ENCODE peak calls at places on chromosomes 12 and 14, in nine cellular contexts. One of them, this sample, is unnamed.

GRCh38 chr12:93884794-93885460 is 207.8 kb downstream of the CRADD start:
- DNase-seq in stomach: no peak
- DNase-seq in COLO829: no peak
- DNase-seq in stimulated activated CD8-positive, alpha-beta memory T cell treated with anti-CD3 and anti-CD28 coated beads, Interleukin-7, amount 100 ng/mL, for 4 hours: no peak
- DNase-seq in IMR-90: peak
- DNase-seq in NCI-H2029: no peak
- DNase-seq in KG1: no peak
- DNase-seq in H54: no peak
- DNase-seq in Daoy: no peak
- DNase-seq in this sample: no peak

GRCh38 chr14:53927171-53927570 is 29.5 kb downstream of the BMP4 start:
- DNase-seq in stomach: no peak
- DNase-seq in NCI-H2029: no peak
- DNase-seq in H54: no peak
- DNase-seq in KG1: no peak
- DNase-seq in COLO829: no peak
- DNase-seq in stimulated activated CD8-positive, alpha-beta memory T cell treated with anti-CD3 and anti-CD28 coated beads, Interleukin-7, amount 100 ng/mL, for 4 hours: no peak
- DNase-seq in Daoy: peak
- DNase-seq in IMR-90: peak
- DNase-seq in this sample: no peak

GRCh38 chr14:53306926-53307325 is 153.8 kb upstream of the DDHD1 start:
- DNase-seq in stimulated activated CD8-positive, alpha-beta memory T cell treated with anti-CD3 and anti-CD28 coated beads, Interleukin-7, amount 100 ng/mL, for 4 hours: no peak
- DNase-seq in IMR-90: peak
- DNase-seq in stomach: no peak
- DNase-seq in Daoy: peak
- DNase-seq in COLO829: peak
- DNase-seq in H54: peak
- DNase-seq in KG1: no peak
- DNase-seq in NCI-H2029: no peak
- DNase-seq in this sample: peak

GRCh38 chr14:68441532-68441931 is 351.3 kb downstream of the ZFP36L1 start:
- DNase-seq in KG1: no peak
- DNase-seq in H54: no peak
- DNase-seq in COLO829: no peak
- DNase-seq in stomach: no peak
- DNase-seq in IMR-90: no peak
- DNase-seq in Daoy: no peak
- DNase-seq in stimulated activated CD8-positive, alpha-beta memory T cell treated with anti-CD3 and anti-CD28 coated beads, Interleukin-7, amount 100 ng/mL, for 4 hours: no peak
- DNase-seq in NCI-H2029: no peak
- DNase-seq in this sample: no peak

GRCh38 chr12:3140284-3140683 is 63.1 kb downstream of the TSPAN9 start:
- DNase-seq in NCI-H2029: no peak
- DNase-seq in stomach: no peak
- DNase-seq in H54: no peak
- DNase-seq in IMR-90: no peak
- DNase-seq in KG1: no peak
- DNase-seq in stimulated activated CD8-positive, alpha-beta memory T cell treated with anti-CD3 and anti-CD28 coated beads, Interleukin-7, amount 100 ng/mL, for 4 hours: no peak
- DNase-seq in COLO829: no peak
- DNase-seq in Daoy: no peak
- DNase-seq in this sample: no peak

GRCh38 chr12:62714409-62715075 is 220.4 kb downstream of the PPM1H start:
- DNase-seq in H54: no peak
- DNase-seq in IMR-90: no peak
- DNase-seq in NCI-H2029: no peak
- DNase-seq in COLO829: no peak
- DNase-seq in KG1: no peak
- DNase-seq in stomach: no peak
- DNase-seq in stimulated activated CD8-positive, alpha-beta memory T cell treated with anti-CD3 and anti-CD28 coated beads, Interleukin-7, amount 100 ng/mL, for 4 hours: no peak
- DNase-seq in Daoy: no peak
- DNase-seq in this sample: peak

GRCh38 chr12:10361622-10362021 is 28.2 kb downstream of the KLRK1 start:
- DNase-seq in stomach: no peak
- DNase-seq in IMR-90: peak
- DNase-seq in H54: no peak
- DNase-seq in stimulated activated CD8-positive, alpha-beta memory T cell treated with anti-CD3 and anti-CD28 coated beads, Interleukin-7, amount 100 ng/mL, for 4 hours: no peak
- DNase-seq in COLO829: no peak
- DNase-seq in Daoy: no peak
- DNase-seq in NCI-H2029: peak
- DNase-seq in KG1: no peak
- DNase-seq in this sample: peak

GRCh38 chr12:51403744-51404143 is 12.5 kb upstream of the GALNT6 start:
- DNase-seq in stomach: no peak
- DNase-seq in KG1: no peak
- DNase-seq in Daoy: no peak
- DNase-seq in IMR-90: no peak
- DNase-seq in NCI-H2029: no peak
- DNase-seq in stimulated activated CD8-positive, alpha-beta memory T cell treated with anti-CD3 and anti-CD28 coated beads, Interleukin-7, amount 100 ng/mL, for 4 hours: no peak
- DNase-seq in COLO829: no peak
- DNase-seq in H54: no peak
- DNase-seq in this sample: no peak

GRCh38 chr14:77088645-77089044 is 9.4 kb upstream of the CIPC start:
- DNase-seq in COLO829: no peak
- DNase-seq in stimulated activated CD8-positive, alpha-beta memory T cell treated with anti-CD3 and anti-CD28 coated beads, Interleukin-7, amount 100 ng/mL, for 4 hours: no peak
- DNase-seq in IMR-90: no peak
- DNase-seq in KG1: no peak
- DNase-seq in H54: no peak
- DNase-seq in NCI-H2029: no peak
- DNase-seq in stomach: no peak
- DNase-seq in Daoy: no peak
- DNase-seq in this sample: peak

GRCh38 chr14:61559641-61560201 is 135.6 kb upstream of the HIF1A start:
- DNase-seq in H54: no peak
- DNase-seq in COLO829: no peak
- DNase-seq in IMR-90: no peak
- DNase-seq in stomach: no peak
- DNase-seq in stimulated activated CD8-positive, alpha-beta memory T cell treated with anti-CD3 and anti-CD28 coated beads, Interleukin-7, amount 100 ng/mL, for 4 hours: no peak
- DNase-seq in NCI-H2029: peak
- DNase-seq in KG1: no peak
- DNase-seq in Daoy: no peak
- DNase-seq in this sample: no peak

GRCh38 chr12:85796001-85796400 is 40.2 kb downstream of the RASSF9 start:
- DNase-seq in KG1: no peak
- DNase-seq in stomach: no peak
- DNase-seq in H54: no peak
- DNase-seq in stimulated activated CD8-positive, alpha-beta memory T cell treated with anti-CD3 and anti-CD28 coated beads, Interleukin-7, amount 100 ng/mL, for 4 hours: no peak
- DNase-seq in NCI-H2029: no peak
- DNase-seq in COLO829: no peak
- DNase-seq in IMR-90: no peak
- DNase-seq in Daoy: no peak
- DNase-seq in this sample: no peak

GRCh38 chr14:99345472-99345871 is 73.5 kb upstream of the BCL11B start:
- DNase-seq in Daoy: no peak
- DNase-seq in COLO829: no peak
- DNase-seq in stimulated activated CD8-positive, alpha-beta memory T cell treated with anti-CD3 and anti-CD28 coated beads, Interleukin-7, amount 100 ng/mL, for 4 hours: no peak
- DNase-seq in NCI-H2029: no peak
- DNase-seq in KG1: no peak
- DNase-seq in stomach: no peak
- DNase-seq in IMR-90: no peak
- DNase-seq in H54: no peak
- DNase-seq in this sample: no peak

GRCh38 chr12:11943919-11944318 is 126.8 kb upstream of the BCL2L14 start:
- DNase-seq in IMR-90: no peak
- DNase-seq in Daoy: no peak
- DNase-seq in COLO829: no peak
- DNase-seq in stomach: no peak
- DNase-seq in H54: no peak
- DNase-seq in stimulated activated CD8-positive, alpha-beta memory T cell treated with anti-CD3 and anti-CD28 coated beads, Interleukin-7, amount 100 ng/mL, for 4 hours: no peak
- DNase-seq in NCI-H2029: no peak
- DNase-seq in KG1: no peak
- DNase-seq in this sample: peak

GRCh38 chr14:50545618-50546017 is 13.2 kb upstream of the MAP4K5 start:
- DNase-seq in H54: no peak
- DNase-seq in COLO829: no peak
- DNase-seq in NCI-H2029: no peak
- DNase-seq in IMR-90: no peak
- DNase-seq in KG1: no peak
- DNase-seq in stimulated activated CD8-positive, alpha-beta memory T cell treated with anti-CD3 and anti-CD28 coated beads, Interleukin-7, amount 100 ng/mL, for 4 hours: no peak
- DNase-seq in Daoy: no peak
- DNase-seq in stomach: no peak
- DNase-seq in this sample: no peak

GRCh38 chr14:49975286-49975685 is 82.4 kb downstream of the ARF6 start:
- DNase-seq in H54: no peak
- DNase-seq in COLO829: peak
- DNase-seq in stomach: no peak
- DNase-seq in IMR-90: peak
- DNase-seq in stimulated activated CD8-positive, alpha-beta memory T cell treated with anti-CD3 and anti-CD28 coated beads, Interleukin-7, amount 100 ng/mL, for 4 hours: no peak
- DNase-seq in KG1: no peak
- DNase-seq in Daoy: peak
- DNase-seq in NCI-H2029: no peak
- DNase-seq in this sample: no peak

GRCh38 chr14:50954811-50955372 is 10.6 kb upstream of the PYGL start:
- DNase-seq in COLO829: peak
- DNase-seq in NCI-H2029: no peak
- DNase-seq in KG1: no peak
- DNase-seq in stomach: no peak
- DNase-seq in H54: peak
- DNase-seq in stimulated activated CD8-positive, alpha-beta memory T cell treated with anti-CD3 and anti-CD28 coated beads, Interleukin-7, amount 100 ng/mL, for 4 hours: no peak
- DNase-seq in IMR-90: peak
- DNase-seq in Daoy: peak
- DNase-seq in this sample: peak

GRCh38 chr14:48857366-48857765 is 728.8 kb downstream of the RPS29 start:
- DNase-seq in NCI-H2029: no peak
- DNase-seq in KG1: no peak
- DNase-seq in stimulated activated CD8-positive, alpha-beta memory T cell treated with anti-CD3 and anti-CD28 coated beads, Interleukin-7, amount 100 ng/mL, for 4 hours: no peak
- DNase-seq in H54: no peak
- DNase-seq in stomach: no peak
- DNase-seq in IMR-90: no peak
- DNase-seq in COLO829: no peak
- DNase-seq in Daoy: no peak
- DNase-seq in this sample: no peak

GRCh38 chr12:10941916-10942607 is 3.0 kb upstream of the TAS2R14 start:
- DNase-seq in Daoy: peak
- DNase-seq in NCI-H2029: no peak
- DNase-seq in IMR-90: no peak
- DNase-seq in stomach: no peak
- DNase-seq in COLO829: no peak
- DNase-seq in stimulated activated CD8-positive, alpha-beta memory T cell treated with anti-CD3 and anti-CD28 coated beads, Interleukin-7, amount 100 ng/mL, for 4 hours: no peak
- DNase-seq in H54: no peak
- DNase-seq in KG1: no peak
- DNase-seq in this sample: no peak

GRCh38 chr14:103393687-103394626 is 8.7 kb downstream of the MARK3 start:
- DNase-seq in COLO829: no peak
- DNase-seq in NCI-H2029: no peak
- DNase-seq in KG1: no peak
- DNase-seq in IMR-90: peak
- DNase-seq in stimulated activated CD8-positive, alpha-beta memory T cell treated with anti-CD3 and anti-CD28 coated beads, Interleukin-7, amount 100 ng/mL, for 4 hours: no peak
- DNase-seq in stomach: no peak
- DNase-seq in Daoy: no peak
- DNase-seq in H54: no peak
- DNase-seq in this sample: peak

GRCh38 chr12:19988918-19989317 is 379.4 kb upstream of the PDE3A start:
- DNase-seq in COLO829: no peak
- DNase-seq in stomach: no peak
- DNase-seq in H54: no peak
- DNase-seq in IMR-90: no peak
- DNase-seq in KG1: no peak
- DNase-seq in NCI-H2029: no peak
- DNase-seq in stimulated activated CD8-positive, alpha-beta memory T cell treated with anti-CD3 and anti-CD28 coated beads, Interleukin-7, amount 100 ng/mL, for 4 hours: no peak
- DNase-seq in Daoy: no peak
- DNase-seq in this sample: no peak

GRCh38 chr12:91954326-91954725 is 191.3 kb downstream of the BTG1 start:
- DNase-seq in stomach: peak
- DNase-seq in KG1: no peak
- DNase-seq in NCI-H2029: no peak
- DNase-seq in COLO829: no peak
- DNase-seq in H54: no peak
- DNase-seq in Daoy: no peak
- DNase-seq in stimulated activated CD8-positive, alpha-beta memory T cell treated with anti-CD3 and anti-CD28 coated beads, Interleukin-7, amount 100 ng/mL, for 4 hours: no peak
- DNase-seq in IMR-90: no peak
- DNase-seq in this sample: no peak

GRCh38 chr14:32968972-32969544 is 30.4 kb downstream of the NPAS3 start:
- DNase-seq in Daoy: no peak
- DNase-seq in COLO829: no peak
- DNase-seq in stomach: no peak
- DNase-seq in NCI-H2029: no peak
- DNase-seq in stimulated activated CD8-positive, alpha-beta memory T cell treated with anti-CD3 and anti-CD28 coated beads, Interleukin-7, amount 100 ng/mL, for 4 hours: no peak
- DNase-seq in IMR-90: no peak
- DNase-seq in KG1: no peak
- DNase-seq in H54: no peak
- DNase-seq in this sample: no peak

GRCh38 chr12:128905003-128905544 is 51.8 kb downstream of the GLT1D1 start:
- DNase-seq in NCI-H2029: no peak
- DNase-seq in KG1: no peak
- DNase-seq in Daoy: no peak
- DNase-seq in COLO829: no peak
- DNase-seq in IMR-90: no peak
- DNase-seq in H54: no peak
- DNase-seq in stomach: peak
- DNase-seq in stimulated activated CD8-positive, alpha-beta memory T cell treated with anti-CD3 and anti-CD28 coated beads, Interleukin-7, amount 100 ng/mL, for 4 hours: no peak
- DNase-seq in this sample: no peak

GRCh38 chr12:61821381-61821780 is 438.8 kb upstream of the USP15 start:
- DNase-seq in stomach: no peak
- DNase-seq in NCI-H2029: no peak
- DNase-seq in COLO829: peak
- DNase-seq in Daoy: no peak
- DNase-seq in KG1: no peak
- DNase-seq in stimulated activated CD8-positive, alpha-beta memory T cell treated with anti-CD3 and anti-CD28 coated beads, Interleukin-7, amount 100 ng/mL, for 4 hours: no peak
- DNase-seq in H54: no peak
- DNase-seq in IMR-90: no peak
- DNase-seq in this sample: no peak

GRCh38 chr12:5396541-5396940 is 35.4 kb upstream of the NTF3 start:
- DNase-seq in H54: no peak
- DNase-seq in KG1: no peak
- DNase-seq in Daoy: no peak
- DNase-seq in stimulated activated CD8-positive, alpha-beta memory T cell treated with anti-CD3 and anti-CD28 coated beads, Interleukin-7, amount 100 ng/mL, for 4 hours: no peak
- DNase-seq in COLO829: no peak
- DNase-seq in IMR-90: no peak
- DNase-seq in NCI-H2029: peak
- DNase-seq in stomach: no peak
- DNase-seq in this sample: no peak

GRCh38 chr14:89340200-89340667 is 76.8 kb downstream of the FOXN3 start:
- DNase-seq in H54: no peak
- DNase-seq in IMR-90: peak
- DNase-seq in stimulated activated CD8-positive, alpha-beta memory T cell treated with anti-CD3 and anti-CD28 coated beads, Interleukin-7, amount 100 ng/mL, for 4 hours: no peak
- DNase-seq in stomach: no peak
- DNase-seq in Daoy: no peak
- DNase-seq in COLO829: no peak
- DNase-seq in NCI-H2029: no peak
- DNase-seq in KG1: no peak
- DNase-seq in this sample: no peak

GRCh38 chr14:32134448-32135070 is 57.5 kb downstream of the ARHGAP5 start:
- DNase-seq in NCI-H2029: no peak
- DNase-seq in stimulated activated CD8-positive, alpha-beta memory T cell treated with anti-CD3 and anti-CD28 coated beads, Interleukin-7, amount 100 ng/mL, for 4 hours: no peak
- DNase-seq in IMR-90: peak
- DNase-seq in COLO829: no peak
- DNase-seq in stomach: no peak
- DNase-seq in Daoy: peak
- DNase-seq in KG1: no peak
- DNase-seq in H54: no peak
- DNase-seq in this sample: peak

GRCh38 chr14:104290058-104290667 is 151.8 kb downstream of the KIF26A start:
- DNase-seq in KG1: no peak
- DNase-seq in COLO829: no peak
- DNase-seq in stimulated activated CD8-positive, alpha-beta memory T cell treated with anti-CD3 and anti-CD28 coated beads, Interleukin-7, amount 100 ng/mL, for 4 hours: no peak
- DNase-seq in IMR-90: no peak
- DNase-seq in stomach: no peak
- DNase-seq in Daoy: no peak
- DNase-seq in H54: no peak
- DNase-seq in NCI-H2029: no peak
- DNase-seq in this sample: no peak

GRCh38 chr12:56593909-56594621 is 36.1 kb downstream of the BAZ2A start:
- DNase-seq in H54: peak
- DNase-seq in stimulated activated CD8-positive, alpha-beta memory T cell treated with anti-CD3 and anti-CD28 coated beads, Interleukin-7, amount 100 ng/mL, for 4 hours: peak
- DNase-seq in COLO829: peak
- DNase-seq in IMR-90: peak
- DNase-seq in stomach: peak
- DNase-seq in NCI-H2029: peak
- DNase-seq in KG1: no peak
- DNase-seq in Daoy: peak
- DNase-seq in this sample: peak

GRCh38 chr14:78254911-78255431 is 84.8 kb downstream of the NRXN3 start:
- DNase-seq in stimulated activated CD8-positive, alpha-beta memory T cell treated with anti-CD3 and anti-CD28 coated beads, Interleukin-7, amount 100 ng/mL, for 4 hours: no peak
- DNase-seq in KG1: no peak
- DNase-seq in H54: no peak
- DNase-seq in stomach: no peak
- DNase-seq in NCI-H2029: peak
- DNase-seq in COLO829: peak
- DNase-seq in IMR-90: no peak
- DNase-seq in Daoy: peak
- DNase-seq in this sample: peak

GRCh38 chr12:9319842-9320173 is 111.6 kb upstream of the PZP start:
- DNase-seq in stimulated activated CD8-positive, alpha-beta memory T cell treated with anti-CD3 and anti-CD28 coated beads, Interleukin-7, amount 100 ng/mL, for 4 hours: no peak
- DNase-seq in KG1: no peak
- DNase-seq in NCI-H2029: peak
- DNase-seq in Daoy: no peak
- DNase-seq in stomach: no peak
- DNase-seq in COLO829: no peak
- DNase-seq in H54: no peak
- DNase-seq in IMR-90: no peak
- DNase-seq in this sample: peak

This sample was measured in DMS79 treated with DMSO at 0.1 percent for 48 hours.